ENCODE peak calls at places on chromosomes 5 and 9, in six cellular contexts. Z is activated naive CD8-positive, alpha-beta T cell treated with anti-CD3 and anti-CD28 coated beads, Interleukin-2, amount 50 U/mL, for 24 hours; G is CD4-positive, alpha-beta memory T cell; C is NCI-H1930; X is Panc1; L is fibroblast of pulmonary artery. P is an unnamed sample.

GRCh38 chr5:179314606-179315355 is 30.5 kb downstream of the ADAMTS2 start:
- DNase-seq in G (no peak), C (no peak), L (no peak), Z (no peak), X (no peak), P (no peak)

GRCh38 chr5:136836093-136836492 is 470.7 kb upstream of the TRPC7 start:
- DNase-seq in L (no peak), G (no peak), Z (no peak), X (no peak), C (no peak), P (no peak)

GRCh38 chr5:58133631-58134296 is 326.1 kb downstream of the PLK2 start:
- DNase-seq in Z (no peak), G (no peak), X (no peak), C (peak), L (peak), P (no peak)

GRCh38 chr5:89728134-89728533 is 681.4 kb downstream of the CETN3 start:
- DNase-seq in C (no peak), G (no peak), L (no peak), X (no peak), Z (no peak), P (no peak)

GRCh38 chr9:130183133-130183762 is 11.0 kb downstream of the NCS1 start:
- DNase-seq in G (no peak), Z (no peak), X (no peak), L (peak), C (no peak), P (no peak)

GRCh38 chr5:32103521-32103920 is 70.6 kb downstream of the GOLPH3 start:
- DNase-seq in C (no peak), G (no peak), L (no peak), Z (no peak), X (no peak), P (no peak)

GRCh38 chr5:163916376-163916775 is 411.0 kb downstream of the MAT2B start:
- DNase-seq in X (no peak), L (peak), G (peak), C (no peak), Z (no peak), P (no peak)

GRCh38 chr5:16552666-16553343 is 64.0 kb downstream of the RETREG1 start:
- DNase-seq in Z (peak), G (peak), L (peak), X (no peak), C (peak), P (peak)